ENCODE peak calls at places on chromosomes 1 and 21, in six cellular contexts. A is CD8-positive, alpha-beta T cell; U is MM.1S; K is Karpas-422; P is right cardiac atrium; L is lower lobe of right lung. I is an unnamed sample. For H3K4me1 and H3K27me3, the result is how much of the 10 kb centered on the place peaks cover.

GRCh38 chr1:21913258-21913657 is 23.9 kb downstream of the HSPG2 start:
- DNase-seq in U (no peak), K (no peak), A (no peak), L (no peak), P (no peak), I (no peak)

GRCh38 chr1:183159960-183160359 is 26.1 kb upstream of the LAMC2 start:
- DNase-seq in A (no peak), L (peak), U (no peak), P (no peak), K (no peak), I (no peak)

GRCh38 chr1:70156529-70157120 is 48.8 kb downstream of the LRRC40 start:
- DNase-seq in L (no peak), P (no peak), U (no peak), K (no peak), A (no peak), I (no peak)

GRCh38 chr1:58901008-58901407 is 117.2 kb upstream of the JUN start:
- DNase-seq in L (no peak), K (no peak), P (no peak), A (no peak), U (no peak), I (no peak)

GRCh38 chr21:46151261-46151988 is 4.0 kb downstream of the FTCD start:
- DNase-seq in A (no peak), U (no peak), P (peak), L (peak), K (no peak), I (peak)

GRCh38 chr1:74780600-74780999 is 47.6 kb downstream of the TYW3 start:
- DNase-seq in L (no peak), K (no peak), A (no peak), P (no peak), U (peak), I (no peak)

GRCh38 chr21:33588485-33589335 is at the start of gene DONSON:
- DNase-seq in P (peak), U (peak), A (peak), L (peak), K (peak), I (peak)

GRCh38 chr1:109482796-109483638 is 688 bp upstream of the ATXN7L2 start:
- DNase-seq in U (no peak), P (peak), K (peak), A (peak), L (peak), I (peak)

GRCh38 chr1:182889997-182890396 is 50.9 kb downstream of the DHX9 start:
- DNase-seq in A (no peak), K (peak), U (peak), L (no peak), P (no peak), I (no peak)

GRCh38 chr21:34333150-34333739 is 30.6 kb upstream of the KCNE2 start:
- DNase-seq in U (no peak), L (no peak), K (no peak), A (no peak), P (no peak), I (no peak)

GRCh38 chr1:206518206-206518605 is 10.9 kb downstream of the RASSF5 start:
- DNase-seq in U (no peak), A (no peak), L (no peak), P (no peak), K (no peak), I (peak)

GRCh38 chr1:157551694-157552693 is at the start of gene FCRL5:
- DNase-seq in K (peak), U (peak), A (no peak), P (no peak), L (no peak), I (no peak)

GRCh38 chr1:24991242-24992037 is 61.4 kb upstream of the RUNX3 start:
- DNase-seq in P (no peak), A (no peak), L (no peak), U (no peak), K (peak), I (peak)

GRCh38 chr1:24992124-24992760 is 62.2 kb upstream of the RUNX3 start:
- DNase-seq in P (no peak), K (no peak), L (no peak), A (no peak), U (no peak), I (peak)

GRCh38 chr1:24990796-24991195 is 60.7 kb upstream of the RUNX3 start:
- DNase-seq in U (no peak), A (no peak), K (no peak), L (no peak), P (no peak), I (no peak)

GRCh38 chr1:24993871-24994270 is 63.8 kb upstream of the RUNX3 start:
- DNase-seq in K (no peak), P (no peak), U (no peak), A (no peak), L (no peak), I (peak)

DNA sequence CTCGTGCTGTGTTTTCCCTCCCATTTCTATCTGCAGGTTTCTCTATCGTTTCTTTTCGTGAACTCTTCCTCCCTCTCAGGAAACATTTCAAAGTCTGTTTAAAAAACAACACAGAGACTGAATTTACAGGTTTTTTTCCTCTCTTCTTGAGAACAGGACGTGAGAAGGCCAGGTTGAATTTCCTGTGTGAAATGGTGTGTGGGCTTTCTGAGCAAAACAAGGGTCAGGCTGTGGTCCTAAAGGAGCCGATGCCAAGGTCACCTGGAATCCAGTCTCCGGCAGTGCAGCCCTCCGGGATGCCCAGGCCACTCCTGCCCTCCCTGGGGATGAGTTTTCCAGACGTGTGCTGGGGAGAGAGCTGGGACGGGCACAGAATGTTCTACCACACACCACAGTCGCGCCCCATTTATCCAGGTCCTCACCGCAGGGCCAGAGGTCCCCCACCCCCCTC is 62.7 kb upstream of the RUNX3 start:
- DNase-seq in A (no peak), P (no peak), K (no peak), L (no peak), U (no peak), I (peak)
- H3K4me1 ChIP-seq in A (half or more), P (under half), K (under half), L (under half), U (under half), I (under half)

DNA sequence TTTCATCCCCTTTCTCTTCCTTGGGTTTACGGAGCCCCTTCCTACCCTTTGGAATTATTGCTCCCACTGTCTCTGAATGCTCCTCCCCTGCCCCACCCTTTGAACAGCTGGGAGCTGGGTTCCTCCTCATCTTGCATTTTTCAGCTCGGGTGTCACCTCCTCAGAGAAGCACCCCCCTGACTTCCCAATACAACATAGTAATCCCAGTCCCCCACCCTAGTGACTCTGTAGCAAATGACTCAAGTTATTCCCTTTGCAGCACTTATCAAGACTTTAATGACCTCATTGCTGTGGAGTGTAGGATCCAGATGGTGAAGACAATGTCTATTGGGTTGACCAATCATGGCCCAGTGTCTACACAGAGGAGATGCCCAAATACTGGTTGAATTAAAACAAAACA is 8.9 kb upstream of the VWA5B1 start:
- DNase-seq in P (no peak), U (no peak), A (no peak), K (no peak), L (no peak), I (no peak)
- H3K27me3 ChIP-seq in P (under half), U (half or more), A (under half), K (under half), L (under half), I (under half)

DNA sequence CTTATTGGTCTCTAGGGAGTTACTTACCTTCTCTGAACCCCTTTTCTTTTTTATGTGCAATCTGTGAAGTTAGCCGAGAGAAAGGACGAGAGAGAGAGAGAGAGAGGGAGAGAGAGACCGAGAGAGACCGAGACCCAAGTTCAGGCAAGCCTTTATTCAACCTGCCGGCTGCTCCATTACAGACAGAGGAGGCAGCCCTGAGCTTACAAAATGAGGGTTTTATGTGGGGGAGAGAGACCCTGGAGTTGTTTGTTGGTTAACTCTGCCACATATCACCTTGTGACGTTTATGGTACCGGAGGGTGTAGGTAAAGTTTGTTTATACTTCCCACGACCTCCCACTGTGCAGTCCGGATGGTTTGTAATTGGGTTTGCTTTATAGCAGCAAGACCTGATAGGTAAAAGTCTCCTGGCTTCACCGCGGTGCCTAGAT is 1.5 kb upstream of the MCOLN3 start:
- DNase-seq in L (no peak), U (no peak), A (no peak), K (no peak), P (no peak), I (no peak)
- H3K4me3 ChIP-seq in L (no peak), U (no peak), A (no peak), K (no peak), P (no peak), I (no peak)

GRCh38 chr1:119492763-119493162 is 14.2 kb upstream of the HSD3B1 start:
- DNase-seq in U (no peak), L (no peak), P (no peak), K (no peak), A (no peak), I (no peak)
- H3K4me1 ChIP-seq in U (under half), L (under half), P (under half), K (under half), A (under half), I (under half)

GRCh38 chr1:973459-974292 is 7.4 kb downstream of the PLEKHN1 start:
- DNase-seq in P (peak), A (no peak), L (no peak), K (no peak), U (no peak), I (no peak)
- H3K27me3 ChIP-seq in P (under half), A (under half), L (half or more), K (under half), U (under half), I (under half)

GRCh38 chr1:167446946-167447345 is 71.4 kb downstream of the CD247 start:
- DNase-seq in K (no peak), L (no peak), P (no peak), U (no peak), A (no peak), I (no peak)

GRCh38 chr1:167450843-167451242 is 67.5 kb downstream of the CD247 start:
- DNase-seq in P (no peak), U (peak), K (no peak), L (no peak), A (no peak), I (no peak)

GRCh38 chr1:167443757-167444156 is 74.6 kb downstream of the CD247 start:
- DNase-seq in A (no peak), U (no peak), K (no peak), P (no peak), L (no peak), I (no peak)

GRCh38 chr1:167442854-167443565 is 75.3 kb downstream of the CD247 start:
- DNase-seq in L (no peak), P (no peak), K (no peak), A (no peak), U (no peak), I (no peak)

DNA sequence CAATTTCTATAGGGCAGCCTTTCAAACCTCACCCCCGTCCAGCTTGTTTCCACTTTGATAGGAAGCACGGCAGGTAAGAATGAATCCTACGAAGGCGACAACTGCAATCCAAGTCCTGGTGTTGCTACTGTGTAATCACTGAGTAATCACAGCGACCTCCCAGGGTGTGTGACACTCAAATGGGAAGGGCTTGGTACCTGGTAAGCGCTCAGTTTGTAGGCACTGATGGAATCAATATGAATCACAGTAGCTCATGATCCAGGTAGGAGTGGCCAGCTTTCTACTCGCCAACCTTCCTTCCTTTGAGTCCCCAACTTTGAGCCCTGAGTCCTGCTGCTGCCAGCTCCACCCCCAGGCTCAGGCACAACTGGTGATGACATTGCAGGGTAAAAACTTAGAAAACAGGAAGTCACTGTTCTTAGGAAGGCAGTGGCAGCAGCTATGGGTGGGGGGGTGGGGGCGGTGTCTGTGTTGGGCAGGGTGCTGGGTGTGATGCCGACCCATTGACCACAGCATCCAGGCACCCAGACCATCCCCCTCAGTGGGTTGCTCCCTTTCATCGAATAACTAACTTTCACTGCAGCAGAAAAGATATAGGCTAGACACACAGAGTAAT is 70.7 kb downstream of the CD247 start:
- DNase-seq in L (peak), U (peak), P (no peak), K (peak), A (no peak), I (no peak)
- H3K4me3 ChIP-seq in L (peak), U (peak), P (no peak), K (peak), A (peak), I (no peak)

I was measured in aorta.